ENCODE peak calls at places on chromosomes 16 and 17, in ten cellular contexts. N, R, C, M, A, I, Z, F, O and G are unnamed samples.

GRCh38 chr17:47955497-47956461 is 1.9 kb downstream of the PRR15L start:
- DNase-seq in N (peak), R (no peak), C (no peak), M (no peak), A (no peak), I (no peak), Z (no peak), F (no peak), O (peak), G (no peak)

GRCh38 chr17:80222376-80223141 is 2.3 kb downstream of the SLC26A11 start:
- DNase-seq in N (no peak), R (no peak), C (no peak), M (no peak), A (no peak), I (no peak), Z (no peak), F (no peak), O (no peak), G (no peak)

GRCh38 chr16:31215287-31216115 is 1.4 kb downstream of the PYDC1 start:
- DNase-seq in N (peak), R (peak), C (no peak), M (no peak), A (no peak), I (peak), Z (peak), F (no peak), O (peak), G (peak)

GRCh38 chr17:34588266-34588665 is 8.9 kb downstream of the TMEM132E start:
- DNase-seq in N (no peak), R (no peak), C (no peak), M (no peak), A (no peak), I (no peak), Z (no peak), F (no peak), O (no peak), G (no peak)

GRCh38 chr16:3950343-3951193 is 70.1 kb upstream of the CREBBP start:
- DNase-seq in N (peak), R (no peak), C (no peak), M (no peak), A (peak), I (no peak), Z (no peak), F (peak), O (no peak), G (no peak)

GRCh38 chr17:60675997-60676396 is 1.7 kb upstream of the BCAS3 start:
- DNase-seq in N (no peak), R (no peak), C (no peak), M (no peak), A (no peak), I (no peak), Z (no peak), F (no peak), O (no peak), G (no peak)

GRCh38 chr16:12095275-12096161 is 119.0 kb downstream of the SNX29 start:
- DNase-seq in N (peak), R (peak), C (no peak), M (peak), A (no peak), I (peak), Z (peak), F (no peak), O (peak), G (no peak)

GRCh38 chr16:23967018-23967417 is 131.2 kb downstream of the PRKCB start:
- DNase-seq in N (no peak), R (no peak), C (no peak), M (no peak), A (no peak), I (no peak), Z (no peak), F (no peak), O (no peak), G (no peak)

GRCh38 chr17:63974594-63975192 is 2.0 kb upstream of the SCN4A start:
- DNase-seq in N (peak), R (no peak), C (no peak), M (no peak), A (no peak), I (no peak), Z (no peak), F (no peak), O (no peak), G (no peak)

GRCh38 chr17:43778337-43779144 is at the start of gene DUSP3:
- DNase-seq in N (peak), R (peak), C (peak), M (peak), A (peak), I (peak), Z (peak), F (peak), O (peak), G (peak)

GRCh38 chr16:27432600-27432957 is 30.6 kb downstream of the IL21R start:
- DNase-seq in N (peak), R (peak), C (no peak), M (no peak), A (no peak), I (no peak), Z (no peak), F (no peak), O (no peak), G (no peak)

GRCh38 chr17:34163123-34163522 is 92.0 kb upstream of the CCL2 start:
- DNase-seq in N (no peak), R (no peak), C (no peak), M (no peak), A (no peak), I (no peak), Z (no peak), F (no peak), O (no peak), G (no peak)

GRCh38 chr16:74603848-74604247 is 3.1 kb downstream of the GLG1 start:
- DNase-seq in N (peak), R (no peak), C (no peak), M (no peak), A (no peak), I (no peak), Z (no peak), F (no peak), O (no peak), G (no peak)

GRCh38 chr17:60087882-60088669 is 9.4 kb upstream of the HEATR6 start:
- DNase-seq in N (peak), R (no peak), C (no peak), M (no peak), A (no peak), I (no peak), Z (no peak), F (no peak), O (peak), G (no peak)

GRCh38 chr17:43114101-43114691 is 11.0 kb downstream of the BRCA1 start:
- DNase-seq in N (no peak), R (no peak), C (no peak), M (no peak), A (no peak), I (no peak), Z (no peak), F (no peak), O (no peak), G (no peak)

GRCh38 chr16:89071686-89072182 is 21.9 kb upstream of the ACSF3 start:
- DNase-seq in N (no peak), R (no peak), C (no peak), M (no peak), A (no peak), I (no peak), Z (no peak), F (no peak), O (no peak), G (no peak)

GRCh38 chr16:66028505-66029216 is 337.8 kb upstream of the CDH5 start:
- DNase-seq in N (peak), R (no peak), C (no peak), M (no peak), A (peak), I (no peak), Z (no peak), F (no peak), O (no peak), G (no peak)

GRCh38 chr17:52233176-52233575 is 74.7 kb upstream of the CA10 start:
- DNase-seq in N (no peak), R (no peak), C (no peak), M (no peak), A (no peak), I (no peak), Z (no peak), F (no peak), O (no peak), G (no peak)

GRCh38 chr17:66514227-66514806 is 211.9 kb downstream of the PRKCA start:
- DNase-seq in N (no peak), R (no peak), C (no peak), M (no peak), A (no peak), I (no peak), Z (no peak), F (no peak), O (no peak), G (no peak)

GRCh38 chr16:88978608-88979346 is 1.8 kb upstream of the CBFA2T3 start:
- DNase-seq in N (no peak), R (no peak), C (peak), M (no peak), A (no peak), I (no peak), Z (peak), F (no peak), O (no peak), G (no peak)

GRCh38 chr17:2693561-2694380 is 17.8 kb downstream of the CLUH start:
- DNase-seq in N (no peak), R (no peak), C (no peak), M (no peak), A (no peak), I (no peak), Z (peak), F (no peak), O (no peak), G (no peak)

GRCh38 chr16:24753437-24753836 is 24.0 kb downstream of the TNRC6A start:
- DNase-seq in N (no peak), R (no peak), C (no peak), M (no peak), A (no peak), I (no peak), Z (no peak), F (no peak), O (no peak), G (no peak)

GRCh38 chr16:4726616-4727015 is 7.5 kb downstream of the ANKS3 start:
- DNase-seq in N (no peak), R (no peak), C (no peak), M (no peak), A (no peak), I (no peak), Z (no peak), F (no peak), O (no peak), G (no peak)

GRCh38 chr16:58503166-58503862 is 3.4 kb downstream of the NDRG4 start:
- DNase-seq in N (no peak), R (no peak), C (no peak), M (no peak), A (no peak), I (no peak), Z (no peak), F (no peak), O (no peak), G (no peak)

GRCh38 chr17:68782829-68783228 is 172.4 kb downstream of the ABCA8 start:
- DNase-seq in N (no peak), R (no peak), C (no peak), M (no peak), A (peak), I (no peak), Z (no peak), F (no peak), O (no peak), G (no peak)

GRCh38 chr17:79034931-79035485 is 11.0 kb downstream of the C1QTNF1 start:
- DNase-seq in N (no peak), R (no peak), C (no peak), M (no peak), A (no peak), I (no peak), Z (no peak), F (no peak), O (no peak), G (no peak)

GRCh38 chr17:66493283-66494019 is 191.0 kb downstream of the PRKCA start:
- DNase-seq in N (peak), R (no peak), C (no peak), M (no peak), A (no peak), I (no peak), Z (no peak), F (no peak), O (no peak), G (no peak)

DNA sequence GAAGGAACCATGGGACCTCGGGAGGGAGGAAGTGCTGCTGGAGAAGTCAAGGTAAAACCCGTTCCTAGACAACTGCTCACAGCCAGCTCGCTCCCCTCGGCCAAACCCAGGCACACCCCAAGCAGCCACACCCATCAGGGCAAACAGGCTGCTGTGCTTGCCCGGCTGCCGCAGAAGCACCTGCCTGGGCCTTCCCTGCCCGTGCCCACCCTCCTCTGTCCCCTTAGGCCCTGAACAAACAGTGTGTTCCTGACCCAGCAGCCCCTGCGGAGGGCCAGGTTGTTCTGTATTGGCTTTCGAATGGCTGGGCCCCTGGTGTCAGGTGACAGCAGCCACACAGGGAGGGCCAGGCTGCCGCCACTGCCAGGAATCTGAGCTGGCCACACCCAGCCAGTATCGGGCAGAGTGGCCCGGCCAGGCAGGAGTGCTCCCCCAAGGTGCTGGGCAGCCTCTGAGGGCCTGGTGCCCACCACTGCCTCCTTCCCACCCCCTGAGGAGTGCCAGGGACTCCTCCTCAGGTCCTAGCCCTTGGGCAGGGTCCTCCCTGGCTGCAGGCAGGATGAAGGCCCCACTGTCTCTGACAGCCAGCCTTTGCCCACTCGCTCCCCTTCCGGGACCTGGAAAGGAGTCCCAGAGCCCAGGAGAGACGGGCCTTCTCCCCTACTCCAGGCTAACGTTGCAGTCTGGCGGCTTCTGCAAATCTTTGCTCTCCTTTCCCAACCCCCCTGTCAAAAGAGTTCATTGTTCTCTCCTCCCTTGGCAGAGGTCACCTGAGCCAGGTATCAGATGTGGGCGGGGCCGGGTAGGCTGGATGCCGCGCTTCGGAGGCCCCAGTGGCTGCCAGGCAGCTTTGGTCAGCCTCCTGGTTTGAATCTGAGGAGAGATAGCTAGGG is 24.0 kb downstream of the LLGL2 start:
- DNase-seq in N (peak), R (no peak), C (no peak), M (no peak), A (no peak), I (peak), Z (no peak), F (no peak), O (peak), G (no peak)
- TF ChIP-seq CTCF in N (no peak), R (no peak), C (no peak), M (no peak), A (no peak), I (no peak), Z (no peak), F (no peak), O (no peak), G (no peak)

GRCh38 chr17:1049446-1050225 is 52.7 kb downstream of the TIMM22 start:
- DNase-seq in N (no peak), R (no peak), C (no peak), M (no peak), A (no peak), I (no peak), Z (no peak), F (no peak), O (no peak), G (no peak)

GRCh38 chr17:1050246-1050995 is 53.5 kb downstream of the TIMM22 start:
- DNase-seq in N (no peak), R (no peak), C (no peak), M (no peak), A (no peak), I (no peak), Z (no peak), F (no peak), O (no peak), G (no peak)

GRCh38 chr17:1047886-1048470 is 51.0 kb downstream of the TIMM22 start:
- DNase-seq in N (no peak), R (no peak), C (no peak), M (no peak), A (no peak), I (no peak), Z (no peak), F (no peak), O (no peak), G (no peak)

GRCh38 chr17:1045456-1045855 is 48.5 kb downstream of the TIMM22 start:
- DNase-seq in N (no peak), R (no peak), C (no peak), M (no peak), A (no peak), I (no peak), Z (no peak), F (no peak), O (no peak), G (no peak)

GRCh38 chr17:1047177-1047885 is 50.4 kb downstream of the TIMM22 start:
- DNase-seq in N (no peak), R (no peak), C (no peak), M (no peak), A (no peak), I (peak), Z (no peak), F (peak), O (no peak), G (peak)
- TF ChIP-seq CTCF in N (no peak), R (no peak), C (no peak), M (no peak), A (no peak), I (no peak), Z (no peak), F (peak), O (no peak), G (no peak)

DNA sequence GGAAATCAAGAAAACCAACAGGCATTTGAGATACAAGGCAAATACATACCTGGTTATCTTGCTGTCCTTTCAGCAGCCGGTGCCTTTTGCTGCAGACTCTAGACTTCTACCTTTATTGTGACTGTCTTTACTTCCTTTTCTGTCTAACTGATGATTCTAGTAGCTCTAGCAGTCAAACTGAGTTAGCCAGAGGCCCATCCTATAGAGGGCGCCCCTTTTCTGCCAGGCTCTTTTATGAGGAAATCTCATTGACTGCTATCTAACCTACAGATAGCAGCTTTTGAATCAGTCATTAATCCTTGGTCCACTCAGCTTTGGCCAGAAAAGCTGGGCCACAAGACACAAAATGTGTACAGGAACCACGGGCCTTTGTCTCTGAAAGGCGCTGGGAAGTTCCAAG is 87.5 kb upstream of the WSB1 start:
- DNase-seq in N (peak), R (no peak), C (no peak), M (no peak), A (no peak), I (no peak), Z (no peak), F (no peak), O (no peak), G (no peak)
- TF ChIP-seq CTCF in N (no peak), R (no peak), C (peak), M (no peak), A (peak), I (peak), Z (peak), F (no peak), O (no peak), G (peak)

GRCh38 chr16:48064971-48065370 is 90.8 kb downstream of the ABCC12 start:
- DNase-seq in N (peak), R (no peak), C (no peak), M (no peak), A (no peak), I (no peak), Z (no peak), F (no peak), O (no peak), G (no peak)
- TF ChIP-seq CTCF in N (no peak), R (no peak), C (no peak), M (no peak), A (no peak), I (no peak), Z (no peak), F (no peak), O (no peak), G (no peak)

GRCh38 chr17:39699818-39700147 is at the start of gene ERBB2:
- DNase-seq in N (peak), R (peak), C (no peak), M (peak), A (peak), I (peak), Z (no peak), F (no peak), O (peak), G (no peak)

GRCh38 chr17:39697961-39698360 is 1.9 kb upstream of the ERBB2 start:
- DNase-seq in N (no peak), R (no peak), C (no peak), M (no peak), A (no peak), I (no peak), Z (no peak), F (no peak), O (no peak), G (no peak)

GRCh38 chr17:39695089-39695474 is 4.8 kb upstream of the ERBB2 start:
- DNase-seq in N (no peak), R (no peak), C (no peak), M (no peak), A (no peak), I (no peak), Z (no peak), F (no peak), O (no peak), G (no peak)

GRCh38 chr17:39694593-39694992 is 5.3 kb upstream of the ERBB2 start:
- DNase-seq in N (no peak), R (no peak), C (no peak), M (no peak), A (no peak), I (no peak), Z (no peak), F (no peak), O (no peak), G (no peak)

GRCh38 chr17:39696731-39697130 is 3.1 kb upstream of the ERBB2 start:
- DNase-seq in N (no peak), R (no peak), C (no peak), M (no peak), A (no peak), I (no peak), Z (no peak), F (no peak), O (no peak), G (no peak)
- TF ChIP-seq CTCF in N (no peak), R (no peak), C (no peak), M (no peak), A (no peak), I (no peak), Z (no peak), F (no peak), O (no peak), G (no peak)

DNA sequence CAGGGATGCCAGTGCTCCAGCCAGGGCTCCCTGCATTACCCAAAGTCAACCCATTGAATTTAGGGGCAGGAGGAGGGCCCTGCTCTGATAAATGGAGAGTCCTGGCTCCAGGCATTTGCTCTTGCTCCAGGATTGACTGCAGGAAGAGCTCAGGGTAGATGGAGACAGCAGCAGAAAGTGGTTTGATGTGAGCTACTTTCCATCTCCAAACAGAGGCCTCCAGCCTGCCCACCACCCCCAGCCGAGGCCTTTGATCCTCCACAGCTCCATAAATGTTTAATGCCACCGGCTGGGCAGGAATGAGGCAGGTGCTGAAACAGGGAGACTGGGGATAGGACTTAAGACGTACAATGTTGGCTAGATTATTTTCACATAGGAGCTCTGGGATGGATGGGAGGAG is 4.3 kb upstream of the SEZ6 start:
- DNase-seq in N (no peak), R (no peak), C (no peak), M (no peak), A (no peak), I (no peak), Z (no peak), F (no peak), O (no peak), G (no peak)
- TF ChIP-seq CTCF in N (no peak), R (no peak), C (no peak), M (no peak), A (no peak), I (no peak), Z (no peak), F (no peak), O (no peak), G (no peak)

GRCh38 chr17:50863221-50863843 is 2.8 kb downstream of the TOB1 start:
- DNase-seq in N (peak), R (peak), C (no peak), M (peak), A (no peak), I (peak), Z (peak), F (no peak), O (peak), G (no peak)
- TF ChIP-seq CTCF in N (peak), R (peak), C (peak), M (peak), A (peak), I (peak), Z (peak), F (peak), O (no peak), G (peak)